ENCODE peak calls at places on chromosome 15, in eight cellular contexts. One of them, this sample, is unnamed.
A peak's percentile ranks its signal among the peaks of the same experiment; 100 is the strongest.

GRCh38 chr15:81071130-81071529 is 62.9 kb upstream of the CFAP161 start:
- DNase-seq in gastrocnemius medialis: no peak
- DNase-seq in psoas muscle: no peak
- DNase-seq in NT2/D1: no peak
- DNase-seq in left ventricle myocardium inferior: no peak
- DNase-seq in Peyer's patch: no peak
- DNase-seq in keratinocyte: no peak
- DNase-seq in stomach: no peak
- DNase-seq in this sample: no peak

GRCh38 chr15:82064824-82065223 is 19.0 kb upstream of the MEX3B start:
- DNase-seq in stomach: no peak
- DNase-seq in keratinocyte: no peak
- DNase-seq in NT2/D1: no peak
- DNase-seq in Peyer's patch: no peak
- DNase-seq in left ventricle myocardium inferior: no peak
- DNase-seq in psoas muscle: no peak
- DNase-seq in gastrocnemius medialis: no peak
- DNase-seq in this sample: no peak

GRCh38 chr15:25775317-25775912 is 87.7 kb downstream of the ATP10A start:
- DNase-seq in NT2/D1: peak; percentile 18
- DNase-seq in keratinocyte: no peak
- DNase-seq in Peyer's patch: no peak
- DNase-seq in stomach: peak; percentile 25
- DNase-seq in gastrocnemius medialis: peak; percentile 63
- DNase-seq in left ventricle myocardium inferior: peak; percentile 75
- DNase-seq in psoas muscle: peak; percentile 70
- DNase-seq in this sample: no peak

GRCh38 chr15:29792426-29793159 is 29.7 kb downstream of the TJP1 start:
- DNase-seq in gastrocnemius medialis: no peak
- DNase-seq in psoas muscle: no peak
- DNase-seq in stomach: no peak
- DNase-seq in left ventricle myocardium inferior: no peak
- DNase-seq in Peyer's patch: no peak
- DNase-seq in keratinocyte: no peak
- DNase-seq in NT2/D1: no peak
- DNase-seq in this sample: no peak

GRCh38 chr15:23797747-23798157 is 110.6 kb upstream of the NDN start:
- DNase-seq in gastrocnemius medialis: no peak
- DNase-seq in Peyer's patch: no peak
- DNase-seq in keratinocyte: no peak
- DNase-seq in stomach: no peak
- DNase-seq in NT2/D1: no peak
- DNase-seq in psoas muscle: no peak
- DNase-seq in left ventricle myocardium inferior: no peak
- DNase-seq in this sample: no peak

GRCh38 chr15:70466895-70467529 is 296.3 kb downstream of the UACA start:
- DNase-seq in psoas muscle: no peak
- DNase-seq in gastrocnemius medialis: no peak
- DNase-seq in NT2/D1: peak; percentile 63
- DNase-seq in Peyer's patch: peak; percentile 62
- DNase-seq in left ventricle myocardium inferior: peak; percentile 46
- DNase-seq in stomach: peak; percentile 69
- DNase-seq in keratinocyte: no peak
- DNase-seq in this sample: no peak

GRCh38 chr15:87743557-87743956 is 513.0 kb downstream of the NTRK3 start:
- DNase-seq in left ventricle myocardium inferior: no peak
- DNase-seq in Peyer's patch: no peak
- DNase-seq in gastrocnemius medialis: no peak
- DNase-seq in psoas muscle: no peak
- DNase-seq in keratinocyte: no peak
- DNase-seq in NT2/D1: no peak
- DNase-seq in stomach: no peak
- DNase-seq in this sample: no peak

GRCh38 chr15:22257668-22258401 is 177.5 kb downstream of the OR4M2 start:
- DNase-seq in Peyer's patch: no peak
- DNase-seq in keratinocyte: no peak
- DNase-seq in gastrocnemius medialis: no peak
- DNase-seq in NT2/D1: peak; percentile 15
- DNase-seq in stomach: no peak
- DNase-seq in psoas muscle: no peak
- DNase-seq in left ventricle myocardium inferior: no peak
- DNase-seq in this sample: no peak

GRCh38 chr15:81294501-81294850 is 29.5 kb downstream of the STARD5 start:
- DNase-seq in stomach: no peak
- DNase-seq in psoas muscle: no peak
- DNase-seq in keratinocyte: no peak
- DNase-seq in Peyer's patch: no peak
- DNase-seq in left ventricle myocardium inferior: no peak
- DNase-seq in NT2/D1: no peak
- DNase-seq in gastrocnemius medialis: no peak
- DNase-seq in this sample: no peak

GRCh38 chr15:85329561-85330421 is 50.6 kb upstream of the AKAP13 start:
- DNase-seq in left ventricle myocardium inferior: peak; percentile 47
- DNase-seq in gastrocnemius medialis: no peak
- DNase-seq in Peyer's patch: peak; percentile 57
- DNase-seq in stomach: no peak
- DNase-seq in NT2/D1: no peak
- DNase-seq in keratinocyte: no peak
- DNase-seq in psoas muscle: no peak
- DNase-seq in this sample: no peak

GRCh38 chr15:27865926-27866325 is 233.2 kb downstream of the OCA2 start:
- DNase-seq in left ventricle myocardium inferior: no peak
- DNase-seq in NT2/D1: no peak
- DNase-seq in Peyer's patch: no peak
- DNase-seq in stomach: no peak
- DNase-seq in keratinocyte: no peak
- DNase-seq in gastrocnemius medialis: no peak
- DNase-seq in psoas muscle: no peak
- DNase-seq in this sample: no peak

GRCh38 chr15:57218826-57219576 is 157.3 kb upstream of the CGNL1 start:
- DNase-seq in left ventricle myocardium inferior: no peak
- DNase-seq in stomach: no peak
- DNase-seq in psoas muscle: no peak
- DNase-seq in keratinocyte: no peak
- DNase-seq in gastrocnemius medialis: no peak
- DNase-seq in NT2/D1: no peak
- DNase-seq in Peyer's patch: no peak
- DNase-seq in this sample: no peak

GRCh38 chr15:85168642-85169173 is 187.1 kb downstream of the PDE8A start:
- DNase-seq in stomach: peak; percentile 82
- DNase-seq in gastrocnemius medialis: no peak
- DNase-seq in Peyer's patch: peak; percentile 70
- DNase-seq in NT2/D1: peak; percentile 40
- DNase-seq in keratinocyte: no peak
- DNase-seq in left ventricle myocardium inferior: no peak
- DNase-seq in psoas muscle: no peak
- DNase-seq in this sample: no peak

GRCh38 chr15:49320337-49320736 is 102.7 kb upstream of the FGF7 start:
- DNase-seq in keratinocyte: no peak
- DNase-seq in psoas muscle: no peak
- DNase-seq in left ventricle myocardium inferior: no peak
- DNase-seq in gastrocnemius medialis: no peak
- DNase-seq in stomach: no peak
- DNase-seq in Peyer's patch: no peak
- DNase-seq in NT2/D1: no peak
- DNase-seq in this sample: no peak

GRCh38 chr15:55915876-55916567 is 77.4 kb downstream of the NEDD4 start:
- DNase-seq in left ventricle myocardium inferior: no peak
- DNase-seq in stomach: no peak
- DNase-seq in keratinocyte: no peak
- DNase-seq in psoas muscle: no peak
- DNase-seq in Peyer's patch: no peak
- DNase-seq in NT2/D1: no peak
- DNase-seq in gastrocnemius medialis: no peak
- DNase-seq in this sample: no peak

GRCh38 chr15:51735611-51736010 is 1.8 kb downstream of the LYSMD2 start:
- DNase-seq in Peyer's patch: no peak
- DNase-seq in psoas muscle: no peak
- DNase-seq in keratinocyte: no peak
- DNase-seq in stomach: no peak
- DNase-seq in left ventricle myocardium inferior: no peak
- DNase-seq in gastrocnemius medialis: no peak
- DNase-seq in NT2/D1: no peak
- DNase-seq in this sample: no peak

GRCh38 chr15:98876461-98877369 is 130.9 kb downstream of the PGPEP1L start:
- DNase-seq in NT2/D1: no peak
- DNase-seq in Peyer's patch: no peak
- DNase-seq in left ventricle myocardium inferior: no peak
- DNase-seq in stomach: no peak
- DNase-seq in gastrocnemius medialis: no peak
- DNase-seq in keratinocyte: no peak
- DNase-seq in psoas muscle: no peak
- DNase-seq in this sample: no peak

DNA sequence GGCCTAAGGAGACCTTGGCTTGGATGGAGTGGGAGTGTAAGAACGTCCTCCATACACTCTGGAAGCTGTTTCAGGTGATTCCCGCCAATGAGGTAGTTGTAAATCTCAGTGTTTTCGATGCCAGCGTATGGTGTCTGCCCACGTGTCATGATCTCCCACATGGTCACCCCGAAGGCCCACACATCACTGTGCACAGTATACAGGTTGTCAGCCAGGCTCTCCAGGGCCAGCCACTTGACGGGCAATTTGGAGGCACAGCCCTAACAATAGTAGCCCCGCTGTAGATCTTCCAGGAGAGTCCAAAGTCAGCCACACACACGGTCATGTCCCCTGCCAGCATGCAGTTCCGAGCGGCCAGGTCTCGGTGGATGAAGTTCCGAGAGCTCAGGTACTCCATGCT is 51.9 kb downstream of the ETFA start:
- DNase-seq in keratinocyte: no peak
- DNase-seq in left ventricle myocardium inferior: no peak
- DNase-seq in stomach: no peak
- DNase-seq in NT2/D1: no peak
- DNase-seq in Peyer's patch: no peak
- DNase-seq in psoas muscle: no peak
- DNase-seq in gastrocnemius medialis: no peak
- DNase-seq in this sample: no peak
- H3K36me3 ChIP-seq in keratinocyte: peaks cover 10% of the 10 kb centered on the region
- H3K36me3 ChIP-seq in left ventricle myocardium inferior: peaks cover 64% of the 10 kb centered on the region
- H3K36me3 ChIP-seq in stomach: peaks cover 39% of the 10 kb centered on the region
- H3K36me3 ChIP-seq in NT2/D1: peaks cover 57% of the 10 kb centered on the region
- H3K36me3 ChIP-seq in Peyer's patch: no peaks in the 10 kb centered on the region
- H3K36me3 ChIP-seq in psoas muscle: peaks cover 44% of the 10 kb centered on the region
- H3K36me3 ChIP-seq in gastrocnemius medialis: peaks cover 24% of the 10 kb centered on the region
- H3K36me3 ChIP-seq in this sample: no peaks in the 10 kb centered on the region

DNA sequence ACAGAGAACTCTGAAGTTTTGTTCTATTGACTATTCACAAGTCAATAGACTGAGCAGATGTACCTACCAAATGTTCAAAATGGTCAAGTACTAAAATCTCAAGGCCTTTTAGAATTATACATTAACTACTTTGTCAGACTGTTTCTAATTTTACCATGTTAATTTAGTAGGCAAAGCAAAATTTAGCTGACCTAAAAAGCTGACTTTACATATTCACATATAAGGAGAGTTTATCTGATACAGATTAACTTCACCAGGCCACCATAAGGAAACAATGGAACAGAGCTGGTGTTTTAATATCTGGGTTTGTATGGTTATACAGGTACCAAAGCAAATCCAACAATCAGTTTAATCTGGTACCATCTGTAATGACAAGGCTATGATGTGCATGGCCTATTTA is 15.9 kb downstream of the GATM start:
- DNase-seq in stomach: no peak
- DNase-seq in keratinocyte: no peak
- DNase-seq in gastrocnemius medialis: no peak
- DNase-seq in NT2/D1: no peak
- DNase-seq in Peyer's patch: no peak
- DNase-seq in psoas muscle: no peak
- DNase-seq in left ventricle myocardium inferior: no peak
- DNase-seq in this sample: no peak
- H3K36me3 ChIP-seq in stomach: peaks cover 14% of the 10 kb centered on the region
- H3K36me3 ChIP-seq in keratinocyte: no peaks in the 10 kb centered on the region
- H3K36me3 ChIP-seq in gastrocnemius medialis: peaks cover 60% of the 10 kb centered on the region
- H3K36me3 ChIP-seq in NT2/D1: peaks cover 5% of the 10 kb centered on the region
- H3K36me3 ChIP-seq in Peyer's patch: no peaks in the 10 kb centered on the region
- H3K36me3 ChIP-seq in psoas muscle: peaks cover 86% of the 10 kb centered on the region
- H3K36me3 ChIP-seq in left ventricle myocardium inferior: peaks cover 72% of the 10 kb centered on the region
- H3K36me3 ChIP-seq in this sample: peaks cover 80% of the 10 kb centered on the region

DNA sequence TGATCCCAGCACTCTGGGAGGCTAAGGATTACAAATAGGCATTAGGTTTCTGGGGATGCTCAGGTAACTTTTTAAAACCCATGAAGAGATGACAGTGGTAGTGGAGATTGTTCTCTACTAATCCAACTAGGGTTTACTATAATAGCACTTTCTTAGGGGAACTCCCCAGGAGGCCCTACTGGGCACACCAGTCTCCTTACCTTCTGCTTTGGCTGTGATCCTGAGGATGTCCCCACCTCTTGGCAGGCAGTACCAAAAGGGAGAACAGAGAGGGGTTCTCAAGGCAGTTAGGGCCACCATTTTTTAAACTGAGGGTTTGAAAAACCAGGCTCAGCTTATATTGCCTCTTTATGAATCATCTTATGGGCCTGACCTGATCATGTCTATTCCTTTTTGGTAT is 15.0 kb upstream of the FBXL22 start:
- DNase-seq in NT2/D1: no peak
- DNase-seq in Peyer's patch: no peak
- DNase-seq in left ventricle myocardium inferior: no peak
- DNase-seq in psoas muscle: no peak
- DNase-seq in stomach: no peak
- DNase-seq in keratinocyte: no peak
- DNase-seq in gastrocnemius medialis: no peak
- DNase-seq in this sample: no peak
- H3K36me3 ChIP-seq in NT2/D1: peaks cover 6% of the 10 kb centered on the region
- H3K36me3 ChIP-seq in Peyer's patch: no peaks in the 10 kb centered on the region
- H3K36me3 ChIP-seq in left ventricle myocardium inferior: peaks cover 46% of the 10 kb centered on the region
- H3K36me3 ChIP-seq in psoas muscle: peaks cover 56% of the 10 kb centered on the region
- H3K36me3 ChIP-seq in stomach: peaks cover 14% of the 10 kb centered on the region
- H3K36me3 ChIP-seq in keratinocyte: no peaks in the 10 kb centered on the region
- H3K36me3 ChIP-seq in gastrocnemius medialis: peaks cover 30% of the 10 kb centered on the region
- H3K36me3 ChIP-seq in this sample: peaks cover 10% of the 10 kb centered on the region

GRCh38 chr15:34951993-34952392 is 17.5 kb downstream of the AQR start:
- DNase-seq in NT2/D1: no peak
- DNase-seq in gastrocnemius medialis: no peak
- DNase-seq in left ventricle myocardium inferior: no peak
- DNase-seq in psoas muscle: no peak
- DNase-seq in keratinocyte: no peak
- DNase-seq in Peyer's patch: no peak
- DNase-seq in stomach: no peak
- DNase-seq in this sample: no peak

GRCh38 chr15:34953851-34954250 is 15.7 kb downstream of the AQR start:
- DNase-seq in left ventricle myocardium inferior: no peak
- DNase-seq in NT2/D1: no peak
- DNase-seq in stomach: no peak
- DNase-seq in keratinocyte: no peak
- DNase-seq in psoas muscle: no peak
- DNase-seq in Peyer's patch: no peak
- DNase-seq in gastrocnemius medialis: no peak
- DNase-seq in this sample: no peak

GRCh38 chr15:34952481-34952880 is 17.1 kb downstream of the AQR start:
- DNase-seq in stomach: no peak
- DNase-seq in psoas muscle: no peak
- DNase-seq in left ventricle myocardium inferior: no peak
- DNase-seq in NT2/D1: no peak
- DNase-seq in gastrocnemius medialis: no peak
- DNase-seq in keratinocyte: no peak
- DNase-seq in Peyer's patch: no peak
- DNase-seq in this sample: no peak
- H3K36me3 ChIP-seq in stomach: peaks cover 2% of the 10 kb centered on the region
- H3K36me3 ChIP-seq in psoas muscle: peaks cover 53% of the 10 kb centered on the region
- H3K36me3 ChIP-seq in left ventricle myocardium inferior: peaks cover 53% of the 10 kb centered on the region
- H3K36me3 ChIP-seq in NT2/D1: peaks cover 33% of the 10 kb centered on the region
- H3K36me3 ChIP-seq in gastrocnemius medialis: peaks cover 25% of the 10 kb centered on the region
- H3K36me3 ChIP-seq in keratinocyte: no peaks in the 10 kb centered on the region
- H3K36me3 ChIP-seq in Peyer's patch: no peaks in the 10 kb centered on the region
- H3K36me3 ChIP-seq in this sample: peaks cover 2% of the 10 kb centered on the region